ENCODE peak calls at places on chromosome 6, in five cellular contexts. One of them, this sample, is unnamed.

GRCh38 chr6:44967481-44967880 is 360.6 kb upstream of the RUNX2 start:
- DNase-seq in left ventricle myocardium superior: no peak
- DNase-seq in NCI-H748 treated with DMSO at 0.1 percent for 48 hours: no peak
- DNase-seq in endothelial cell: no peak
- DNase-seq in Daoy: no peak
- DNase-seq in this sample: no peak

GRCh38 chr6:9496837-9497236 is 918.0 kb downstream of the TFAP2A start:
- DNase-seq in left ventricle myocardium superior: no peak
- DNase-seq in NCI-H748 treated with DMSO at 0.1 percent for 48 hours: no peak
- DNase-seq in endothelial cell: no peak
- DNase-seq in Daoy: no peak
- DNase-seq in this sample: no peak

GRCh38 chr6:24603241-24603640 is 42.8 kb downstream of the KIAA0319 start:
- DNase-seq in left ventricle myocardium superior: no peak
- DNase-seq in NCI-H748 treated with DMSO at 0.1 percent for 48 hours: no peak
- DNase-seq in endothelial cell: no peak
- DNase-seq in Daoy: no peak
- DNase-seq in this sample: no peak

GRCh38 chr6:115768469-115768868 is 292.2 kb downstream of the FRK start:
- DNase-seq in left ventricle myocardium superior: no peak
- DNase-seq in NCI-H748 treated with DMSO at 0.1 percent for 48 hours: no peak
- DNase-seq in endothelial cell: no peak
- DNase-seq in Daoy: no peak
- DNase-seq in this sample: no peak

GRCh38 chr6:25919657-25920056 is 10.8 kb downstream of the SLC17A2 start:
- DNase-seq in left ventricle myocardium superior: no peak
- DNase-seq in NCI-H748 treated with DMSO at 0.1 percent for 48 hours: no peak
- DNase-seq in endothelial cell: no peak
- DNase-seq in Daoy: no peak
- DNase-seq in this sample: no peak

GRCh38 chr6:146364816-146365594 is 178.6 kb upstream of the RAB32 start:
- DNase-seq in left ventricle myocardium superior: no peak
- DNase-seq in NCI-H748 treated with DMSO at 0.1 percent for 48 hours: no peak
- DNase-seq in endothelial cell: no peak
- DNase-seq in Daoy: peak
- DNase-seq in this sample: no peak

GRCh38 chr6:107344383-107344782 is 115.0 kb downstream of the PDSS2 start:
- DNase-seq in left ventricle myocardium superior: no peak
- DNase-seq in NCI-H748 treated with DMSO at 0.1 percent for 48 hours: no peak
- DNase-seq in endothelial cell: no peak
- DNase-seq in Daoy: no peak
- DNase-seq in this sample: no peak

GRCh38 chr6:95519228-95520037 is 57.9 kb upstream of the MANEA start:
- DNase-seq in left ventricle myocardium superior: no peak
- DNase-seq in NCI-H748 treated with DMSO at 0.1 percent for 48 hours: no peak
- DNase-seq in endothelial cell: no peak
- DNase-seq in Daoy: peak
- DNase-seq in this sample: no peak

GRCh38 chr6:132817554-132818403 is 3.4 kb downstream of the RPS12 start:
- DNase-seq in left ventricle myocardium superior: no peak
- DNase-seq in NCI-H748 treated with DMSO at 0.1 percent for 48 hours: no peak
- DNase-seq in endothelial cell: no peak
- DNase-seq in Daoy: no peak
- DNase-seq in this sample: no peak

GRCh38 chr6:39426057-39426592 is 103.6 kb upstream of the KCNK16 start:
- DNase-seq in left ventricle myocardium superior: no peak
- DNase-seq in NCI-H748 treated with DMSO at 0.1 percent for 48 hours: no peak
- DNase-seq in endothelial cell: no peak
- DNase-seq in Daoy: peak
- DNase-seq in this sample: no peak

GRCh38 chr6:34791164-34791841 is 580 bp upstream of the BLTP3A start:
- DNase-seq in left ventricle myocardium superior: peak
- DNase-seq in NCI-H748 treated with DMSO at 0.1 percent for 48 hours: peak
- DNase-seq in endothelial cell: peak
- DNase-seq in Daoy: peak
- DNase-seq in this sample: no peak

GRCh38 chr6:39009476-39009875 is 39.1 kb upstream of the GLP1R start:
- DNase-seq in left ventricle myocardium superior: no peak
- DNase-seq in NCI-H748 treated with DMSO at 0.1 percent for 48 hours: no peak
- DNase-seq in endothelial cell: no peak
- DNase-seq in Daoy: no peak
- DNase-seq in this sample: no peak

GRCh38 chr6:107713214-107713962 is 110.7 kb downstream of the SCML4 start:
- DNase-seq in left ventricle myocardium superior: no peak
- DNase-seq in NCI-H748 treated with DMSO at 0.1 percent for 48 hours: no peak
- DNase-seq in endothelial cell: no peak
- DNase-seq in Daoy: no peak
- DNase-seq in this sample: no peak

This sample was measured in memory B cell.